ENCODE peak calls at places on chromosomes 13 and 19, in ten cellular contexts. I is uterus, E is GM12891, Q is prostate gland, G is lower leg skin, V is body of pancreas, H is tibial nerve, J is spleen, Z is IMR-90, P is gastrocnemius medialis. R is an unnamed sample.

GRCh38 chr13:81171065-81171647 is 830.2 kb upstream of the SPRY2 start:
- DNase-seq in P (no peak), I (no peak), E (no peak), G (no peak), H (no peak), J (no peak), V (no peak), Q (no peak), Z (no peak), R (no peak)

GRCh38 chr19:52343548-52343947 is 7.5 kb downstream of the ZNF610 start:
- DNase-seq in I (peak), Z (peak), J (no peak), P (no peak), E (peak), Q (no peak), H (peak), G (no peak), V (peak), R (peak)

GRCh38 chr13:39498471-39499114 is 104.4 kb downstream of the LHFPL6 start:
- DNase-seq in I (no peak), Q (no peak), Z (no peak), J (no peak), H (no peak), P (no peak), V (no peak), E (no peak), G (no peak), R (no peak)

GRCh38 chr13:62625214-62625613 is 1209.6 kb upstream of the PCDH20 start:
- DNase-seq in J (peak), H (no peak), E (no peak), Q (no peak), Z (no peak), P (no peak), V (no peak), G (no peak), I (no peak), R (no peak)

GRCh38 chr19:1471514-1472107 is 7.4 kb downstream of the C19orf25 start:
- DNase-seq in G (no peak), H (no peak), Z (no peak), I (no peak), E (no peak), P (no peak), Q (no peak), J (no peak), V (no peak), R (no peak)

GRCh38 chr19:5691930-5692784 is 2.1 kb downstream of the RPL36 start:
- DNase-seq in V (no peak), G (peak), J (peak), I (no peak), H (no peak), Z (peak), P (no peak), E (no peak), Q (no peak), R (no peak)

GRCh38 chr13:37715606-37716015 is 117.0 kb upstream of the POSTN start:
- DNase-seq in V (no peak), E (no peak), H (no peak), Q (no peak), P (no peak), Z (peak), G (no peak), J (no peak), I (no peak), R (no peak)

GRCh38 chr19:44718441-44719261 is 19.7 kb downstream of the CEACAM16 start:
- DNase-seq in Q (no peak), I (peak), G (no peak), E (no peak), J (no peak), Z (peak), P (no peak), H (peak), V (peak), R (peak)

GRCh38 chr19:12788025-12788681 is 3.1 kb upstream of the JUNB start:
- DNase-seq in H (no peak), Q (no peak), E (no peak), V (no peak), Z (no peak), G (no peak), I (no peak), P (no peak), J (no peak), R (no peak)

GRCh38 chr13:94706101-94706853 is 6.1 kb downstream of the SOX21 start:
- DNase-seq in V (no peak), P (no peak), Z (no peak), I (no peak), J (no peak), Q (no peak), H (no peak), G (no peak), E (no peak), R (no peak)

GRCh38 chr13:99374994-99375805 is 68.0 kb upstream of the GPR183 start:
- DNase-seq in J (peak), G (peak), Z (no peak), E (no peak), H (no peak), I (no peak), Q (no peak), V (no peak), P (peak), R (no peak)

GRCh38 chr19:41225238-41226052 is 6.4 kb downstream of the AXL start:
- DNase-seq in I (peak), E (no peak), Z (peak), G (peak), J (no peak), Q (peak), H (peak), V (peak), P (peak), R (peak)

GRCh38 chr19:52592301-52592700 is 22.2 kb downstream of the ZNF701 start:
- DNase-seq in P (no peak), V (no peak), Z (no peak), G (no peak), H (no peak), I (no peak), Q (no peak), E (no peak), J (no peak), R (no peak)

GRCh38 chr19:36719687-36720556 is 32.5 kb downstream of the ZNF567 start:
- DNase-seq in V (no peak), E (no peak), Q (no peak), I (no peak), P (no peak), G (no peak), Z (no peak), H (no peak), J (no peak), R (no peak)

GRCh38 chr13:80084086-80084676 is 256.7 kb downstream of the SPRY2 start:
- DNase-seq in H (no peak), J (no peak), G (no peak), I (no peak), P (no peak), Z (peak), Q (no peak), V (no peak), E (no peak), R (no peak)

GRCh38 chr13:36818483-36819063 is 449 bp upstream of the RFXAP start:
- DNase-seq in Q (no peak), E (no peak), I (no peak), G (no peak), J (no peak), V (no peak), H (peak), Z (no peak), P (no peak), R (no peak)

GRCh38 chr13:49395416-49396277 is 48.2 kb downstream of the CAB39L start:
- DNase-seq in Q (peak), J (no peak), I (peak), G (no peak), P (peak), H (peak), Z (no peak), E (no peak), V (no peak), R (no peak)

GRCh38 chr13:87128006-87128405 is 543.2 kb upstream of the SLITRK5 start:
- DNase-seq in J (no peak), P (no peak), G (no peak), V (no peak), I (no peak), H (no peak), Q (no peak), E (no peak), Z (peak), R (no peak)

GRCh38 chr13:23608704-23609413 is 38.6 kb downstream of the TNFRSF19 start:
- DNase-seq in I (peak), P (peak), Z (peak), J (peak), V (no peak), H (peak), Q (no peak), G (no peak), E (no peak), R (no peak)

GRCh38 chr13:24651718-24652345 is 28.4 kb upstream of the ATP12A start:
- DNase-seq in G (peak), V (no peak), Q (no peak), H (no peak), Z (no peak), P (no peak), E (no peak), J (no peak), I (no peak), R (no peak)

GRCh38 chr13:36275190-36276002 is 22.2 kb downstream of the CCDC169 start:
- DNase-seq in J (no peak), I (peak), Q (peak), H (peak), Z (peak), E (no peak), G (no peak), V (no peak), P (no peak), R (no peak)

GRCh38 chr19:53945441-53945840 is 17.3 kb upstream of the CACNG8 start:
- DNase-seq in E (no peak), H (no peak), J (no peak), Q (no peak), P (no peak), V (no peak), I (no peak), G (no peak), Z (peak), R (peak)

GRCh38 chr13:31204592-31204991 is 4.8 kb downstream of the B3GLCT start:
- DNase-seq in P (no peak), I (peak), V (no peak), J (no peak), Q (no peak), Z (peak), E (no peak), G (no peak), H (no peak), R (peak)

GRCh38 chr19:37906868-37907734 is at the start of gene SIPA1L3:
- DNase-seq in V (peak), H (peak), J (peak), G (peak), E (peak), P (peak), Q (peak), I (peak), Z (peak), R (peak)
- TF ChIP-seq POLR2A in V (peak), H (no peak), J (no peak), G (no peak), E (no peak), P (peak), Q (peak), I (peak), Z (peak), R (peak)

GRCh38 chr13:60396008-60396782 is 825 bp upstream of the TDRD3 start:
- DNase-seq in G (peak), I (peak), Z (peak), P (peak), J (peak), H (peak), Q (peak), E (peak), V (peak), R (peak)
- TF ChIP-seq POLR2A in G (no peak), I (peak), Z (no peak), P (peak), J (peak), H (peak), Q (peak), E (no peak), V (peak), R (peak)

GRCh38 chr13:110496281-110496680 is 65.2 kb downstream of the RAB20 start:
- DNase-seq in J (no peak), Q (no peak), E (no peak), I (no peak), Z (no peak), H (no peak), P (no peak), G (no peak), V (no peak), R (no peak)
- TF ChIP-seq POLR2A in J (no peak), Q (no peak), E (no peak), I (no peak), Z (no peak), H (no peak), P (no peak), G (no peak), V (no peak), R (no peak)

GRCh38 chr19:57362997-57363705 is at the start of the genes TRAPPC2B and ZNF547:
- DNase-seq in H (peak), Z (peak), V (peak), P (peak), Q (peak), E (peak), I (peak), G (peak), J (peak), R (peak)
- TF ChIP-seq POLR2A in H (no peak), Z (peak), V (peak), P (peak), Q (peak), E (peak), I (no peak), G (peak), J (peak), R (peak)

GRCh38 chr13:110715395-110716234 is 2.1 kb downstream of the ING1 start:
- DNase-seq in J (peak), E (peak), H (peak), I (peak), P (peak), Q (peak), G (peak), V (peak), Z (peak), R (peak)
- TF ChIP-seq POLR2A in J (peak), E (no peak), H (peak), I (peak), P (peak), Q (peak), G (peak), V (no peak), Z (no peak), R (peak)

GRCh38 chr19:49148784-49149651 is 6.2 kb downstream of the HRC start:
- DNase-seq in V (peak), G (peak), H (peak), Q (peak), E (peak), Z (peak), I (peak), J (peak), P (peak), R (peak)

GRCh38 chr19:49151339-49152217 is 3.6 kb downstream of the HRC start:
- DNase-seq in Q (peak), G (peak), J (no peak), E (no peak), V (peak), P (peak), Z (peak), I (peak), H (peak), R (no peak)

GRCh38 chr19:49150944-49151243 is 4.3 kb downstream of the HRC start:
- DNase-seq in G (no peak), E (no peak), J (no peak), I (no peak), V (no peak), H (no peak), Z (no peak), Q (no peak), P (no peak), R (no peak)

GRCh38 chr19:49149652-49150105 is 5.5 kb downstream of the HRC start:
- DNase-seq in Z (peak), I (peak), E (no peak), H (peak), V (peak), Q (peak), P (peak), G (peak), J (no peak), R (no peak)

GRCh38 chr19:49150106-49150943 is 4.9 kb downstream of the HRC start:
- DNase-seq in I (peak), Q (peak), G (peak), H (peak), P (peak), E (peak), Z (peak), J (peak), V (peak), R (no peak)
- TF ChIP-seq POLR2A in I (peak), Q (peak), G (no peak), H (no peak), P (peak), E (no peak), Z (no peak), J (no peak), V (peak), R (peak)

DNA sequence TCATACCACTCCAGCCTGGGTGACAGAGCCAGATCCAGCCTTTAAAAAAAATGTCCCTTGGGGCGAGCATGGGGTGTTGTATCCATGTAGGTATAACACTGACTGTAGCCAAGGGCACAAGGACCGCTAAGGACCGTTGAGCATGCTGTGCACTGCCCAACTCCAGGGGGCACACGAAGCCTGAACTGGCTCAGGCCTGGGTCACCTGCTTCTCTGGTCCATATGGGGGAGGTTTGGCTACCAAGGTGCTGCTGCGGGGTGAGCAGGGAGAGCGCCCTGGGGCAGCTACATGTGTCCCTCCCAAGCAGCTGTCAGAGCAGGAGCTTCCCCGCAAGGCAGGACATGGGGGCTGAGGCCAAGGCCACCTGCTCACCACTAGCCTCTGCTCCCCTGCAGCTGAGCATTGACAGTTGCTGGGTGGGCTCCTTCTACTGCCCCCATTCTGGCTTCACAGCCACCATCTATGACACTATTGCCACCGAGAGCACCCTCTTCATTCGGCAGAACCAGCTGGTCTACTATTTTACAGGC is 16.3 kb downstream of the CATSPERG start:
- DNase-seq in Q (no peak), P (no peak), E (no peak), Z (no peak), H (no peak), J (no peak), I (no peak), G (no peak), V (no peak), R (no peak)
- TF ChIP-seq POLR2A in Q (no peak), P (no peak), E (no peak), Z (no peak), H (no peak), J (no peak), I (no peak), G (no peak), V (no peak), R (no peak)

GRCh38 chr13:33865945-33866344 is 48.0 kb downstream of the RFC3 start:
- DNase-seq in H (no peak), Z (no peak), E (peak), V (no peak), Q (no peak), J (no peak), G (no peak), I (no peak), P (no peak), R (no peak)
- TF ChIP-seq POLR2A in H (no peak), Z (no peak), E (no peak), V (no peak), Q (no peak), J (no peak), G (no peak), I (no peak), P (no peak), R (no peak)